ENCODE peak calls at places on chromosomes 2 and 18, in four cellular contexts. E is endothelial cell of umbilical vein; N is activated T-helper 1 cell treated with anti-CD3 and anti-CD28 coated beads, Interleukin-12 subunit alpha, Interleukin-12 subunit beta, Interleukin-2, Interleukin-4 antibody, amounts not matched to agents 30 ng/mL and 10 ng/mL and 1 ng/mL, durations not matched to agents 14 hours and 24 hours and 36 hours; P is NCI-H2081. O is an unnamed sample.

GRCh38 chr2:75870654-75871137 is 160.0 kb upstream of the GCFC2 start:
- DNase-seq in E (no peak), N (no peak), P (no peak), O (no peak)

GRCh38 chr2:151508519-151508918 is 98.8 kb downstream of the RIF1 start:
- DNase-seq in E (no peak), N (no peak), P (no peak), O (no peak)

GRCh38 chr2:151849413-151850010 is 21.3 kb upstream of the ARL5A start:
- DNase-seq in E (no peak), N (no peak), P (no peak), O (no peak)

GRCh38 chr2:152814475-152815030 is 96.1 kb downstream of the ARL6IP6 start:
- DNase-seq in E (no peak), N (no peak), P (no peak), O (no peak)

GRCh38 chr2:238786379-238786778 is 61.5 kb upstream of the TWIST2 start:
- DNase-seq in E (no peak), N (no peak), P (no peak), O (no peak)

GRCh38 chr2:233439191-233439590 is 84.9 kb downstream of the DGKD start:
- DNase-seq in E (no peak), N (no peak), P (no peak), O (no peak)

GRCh38 chr2:144524190-144524957 is 4.5 kb upstream of the ZEB2 start:
- DNase-seq in E (no peak), N (no peak), P (peak), O (no peak)

GRCh38 chr2:141595531-141595930 is 535.3 kb downstream of the LRP1B start:
- DNase-seq in E (no peak), N (no peak), P (no peak), O (no peak)

GRCh38 chr2:219576505-219577388 is 4.6 kb downstream of the INHA start:
- DNase-seq in E (no peak), N (no peak), P (no peak), O (no peak)

GRCh38 chr2:196538189-196538588 is 101.3 kb upstream of the CCDC150 start:
- DNase-seq in E (no peak), N (no peak), P (no peak), O (no peak)

GRCh38 chr2:24104110-24104650 is 19.0 kb downstream of the PFN4 start:
- DNase-seq in E (no peak), N (no peak), P (no peak), O (no peak)

GRCh38 chr2:18855027-18855426 is 265.7 kb upstream of the NT5C1B start:
- DNase-seq in E (no peak), N (no peak), P (no peak), O (no peak)

GRCh38 chr18:6478111-6478510 is 63.4 kb upstream of the L3MBTL4 start:
- DNase-seq in E (no peak), N (no peak), P (no peak), O (no peak)

GRCh38 chr18:46916551-46917107 is 678 bp downstream of the PIAS2 start:
- DNase-seq in E (peak), N (peak), P (peak), O (no peak)

GRCh38 chr2:105327690-105328089 is 1.8 kb downstream of the TGFBRAP1 start:
- DNase-seq in E (no peak), N (no peak), P (no peak), O (no peak)

GRCh38 chr2:221022554-221022953 is 549.5 kb downstream of the EPHA4 start:
- DNase-seq in E (no peak), N (no peak), P (no peak), O (no peak)

GRCh38 chr2:66698879-66699278 is 264.0 kb downstream of the MEIS1 start:
- DNase-seq in E (no peak), N (no peak), P (no peak), O (no peak)

GRCh38 chr2:26854283-26854827 is 6.4 kb downstream of the DPYSL5 start:
- DNase-seq in E (no peak), N (no peak), P (no peak), O (no peak)

GRCh38 chr2:227671170-227671887 is 4.7 kb downstream of the SCYGR5 start:
- DNase-seq in E (no peak), N (no peak), P (no peak), O (no peak)

GRCh38 chr18:46574000-46574739 is 82.8 kb downstream of the LOXHD1 start:
- DNase-seq in E (no peak), N (no peak), P (no peak), O (no peak)

GRCh38 chr2:128306931-128307460 is 11.7 kb downstream of the HS6ST1 start:
- DNase-seq in E (no peak), N (no peak), P (no peak), O (no peak)

O was measured in activated T-helper 9 cell treated with anti-CD3 and anti-CD28 coated beads, Interleukin-2, amount 50 U/mL, for 16 hours.